ENCODE peak calls at places on chromosomes 6 and 20, in seven cellular contexts. D is colonic mucosa, A is NCI-H526 treated with DMSO at 0.1 percent for 48 hours, S is posterior cingulate gyrus, Y is mucosa of gallbladder, J is EL, Z is COLO829. U is an unnamed sample.

GRCh38 chr20:49395183-49395582 is 87.3 kb downstream of the KCNB1 start:
- DNase-seq in D (no peak), J (no peak), A (no peak), S (no peak), Y (peak), Z (no peak), U (no peak)

GRCh38 chr20:1664911-1665310 is 7.3 kb upstream of the SIRPG start:
- DNase-seq in D (no peak), Y (no peak), Z (no peak), J (no peak), A (no peak), S (no peak), U (no peak)

GRCh38 chr6:62614442-62614841 is 328.4 kb upstream of the KHDRBS2 start:
- DNase-seq in A (no peak), S (no peak), D (no peak), J (no peak), Z (no peak), Y (no peak), U (no peak)

GRCh38 chr20:38599410-38599882 is 2.2 kb upstream of the ARHGAP40 start:
- DNase-seq in J (peak), D (no peak), S (no peak), Z (no peak), Y (peak), A (no peak), U (peak)

GRCh38 chr6:19380287-19380686 is 456.9 kb upstream of the ID4 start:
- DNase-seq in J (peak), Z (peak), S (no peak), D (no peak), A (no peak), Y (no peak), U (no peak)

GRCh38 chr6:134662077-134662476 is 287.8 kb downstream of the ALDH8A1 start:
- DNase-seq in Y (no peak), J (no peak), Z (no peak), A (no peak), D (no peak), S (no peak), U (no peak)

GRCh38 chr6:18276610-18277009 is 12.3 kb upstream of the DEK start:
- DNase-seq in A (peak), Z (no peak), S (no peak), Y (no peak), D (no peak), J (no peak), U (no peak)

GRCh38 chr6:12548526-12548925 is 168.0 kb upstream of the PHACTR1 start:
- DNase-seq in J (peak), S (no peak), A (no peak), D (no peak), Z (no peak), Y (no peak), U (no peak)

GRCh38 chr6:140253096-140253495 is 878.6 kb upstream of the CITED2 start:
- DNase-seq in Z (no peak), A (no peak), Y (no peak), S (no peak), D (no peak), J (peak), U (no peak)

GRCh38 chr6:93786474-93787330 is 367.3 kb upstream of the EPHA7 start:
- DNase-seq in D (no peak), J (no peak), S (no peak), A (no peak), Y (no peak), Z (peak), U (no peak)

GRCh38 chr6:107560657-107561056 is 70.7 kb downstream of the SOBP start:
- DNase-seq in Z (no peak), J (no peak), A (no peak), D (no peak), S (no peak), Y (peak), U (no peak)

GRCh38 chr6:152298055-152298647 is 339.0 kb downstream of the SYNE1 start:
- DNase-seq in S (no peak), D (no peak), Z (no peak), Y (no peak), J (no peak), A (no peak), U (no peak)

GRCh38 chr6:45533394-45533793 is 155.7 kb upstream of the SUPT3H start:
- DNase-seq in A (no peak), S (no peak), Y (no peak), Z (peak), D (no peak), J (no peak), U (no peak)

U was measured in upper lobe of right lung.